ENCODE peak calls at places on chromosomes 4 and X, in seven cellular contexts. E is lower lobe of right lung; F is ascending aorta; Z is activated T-helper 1 cell treated with anti-CD3 and anti-CD28 coated beads, Interleukin-12 subunit alpha, Interleukin-12 subunit beta, Interleukin-2, Interleukin-4 antibody, amounts not matched to agents 30 ng/mL and 10 ng/mL and 1 ng/mL, durations not matched to agents 14 hours and 24 hours and 36 hours; U is neural crest cell; D is Calu3; H is GF-D8. J is an unnamed sample.

GRCh38 chr4:77220841-77221613 is 64.0 kb downstream of the CCNG2 start:
- DNase-seq in E (no peak), D (no peak), F (peak), H (no peak), U (no peak), Z (no peak), J (no peak)

GRCh38 chr4:53450773-53451172 is 73.3 kb downstream of the FIP1L1 start:
- DNase-seq in E (no peak), Z (no peak), D (no peak), F (no peak), H (no peak), U (no peak), J (no peak)

GRCh38 chr4:8906668-8906970 is 35.0 kb upstream of the HMX1 start:
- DNase-seq in H (no peak), U (no peak), E (no peak), Z (no peak), D (no peak), F (no peak), J (no peak)

GRCh38 chrX:66635360-66635759 is 3.5 kb downstream of the EDA2R start:
- DNase-seq in U (no peak), F (no peak), Z (no peak), H (no peak), E (no peak), D (no peak), J (no peak)

GRCh38 chr4:119040711-119041185 is 94.9 kb upstream of the MYOZ2 start:
- DNase-seq in U (no peak), Z (no peak), D (no peak), H (no peak), E (no peak), F (no peak), J (no peak)

GRCh38 chr4:68375667-68376559 is 26.0 kb upstream of the YTHDC1 start:
- DNase-seq in F (no peak), H (peak), Z (peak), U (peak), D (peak), E (peak), J (peak)

GRCh38 chr4:30790123-30790522 is 70.0 kb downstream of the PCDH7 start:
- DNase-seq in U (no peak), Z (no peak), E (no peak), F (no peak), H (no peak), D (no peak), J (no peak)

GRCh38 chr4:123209436-123209835 is 187.2 kb upstream of the SPRY1 start:
- DNase-seq in H (no peak), U (no peak), E (no peak), Z (no peak), D (no peak), F (no peak), J (no peak)

GRCh38 chr4:185534850-185535761 is at the start of gene PDLIM3:
- DNase-seq in D (peak), Z (no peak), H (no peak), F (no peak), E (peak), U (peak), J (peak)

GRCh38 chr4:88291003-88291402 is 6.6 kb upstream of the PPM1K start:
- DNase-seq in Z (no peak), H (no peak), D (no peak), F (no peak), E (no peak), U (no peak), J (no peak)

GRCh38 chrX:143466130-143466529 is 51.1 kb downstream of the SPANXN3 start:
- DNase-seq in Z (no peak), E (no peak), H (no peak), F (no peak), D (no peak), U (no peak), J (no peak)

GRCh38 chr4:168514249-168514852 is 17.5 kb downstream of the PALLD start:
- DNase-seq in Z (no peak), H (no peak), D (no peak), F (no peak), U (no peak), E (no peak), J (no peak)

GRCh38 chrX:121356139-121356849 is 308.9 kb downstream of the GLUD2 start:
- DNase-seq in F (no peak), H (no peak), E (no peak), D (no peak), Z (no peak), U (no peak), J (peak)

GRCh38 chrX:137352101-137352660 is 213.7 kb upstream of the ZIC3 start:
- DNase-seq in U (no peak), F (no peak), Z (no peak), D (no peak), E (no peak), H (no peak), J (no peak)

GRCh38 chr4:25020240-25020639 is 10.5 kb downstream of the LGI2 start:
- DNase-seq in F (no peak), D (no peak), Z (no peak), E (no peak), H (no peak), U (no peak), J (no peak)

GRCh38 chr4:107279729-107280128 is 243.6 kb upstream of the DKK2 start:
- DNase-seq in Z (no peak), D (peak), E (no peak), U (no peak), F (no peak), H (no peak), J (no peak)

GRCh38 chrX:104098151-104098808 is 14.0 kb upstream of the ZCCHC18 start:
- DNase-seq in D (peak), H (peak), Z (peak), F (no peak), E (no peak), U (peak), J (peak)